ENCODE peak calls at places on chromosomes 11 and 22, in seven cellular contexts. U, W, A, K, X, G and M are unnamed samples.

GRCh38 chr11:120339394-120339890 is 3.2 kb downstream of the ARHGEF12 start:
- DNase-seq in X (peak), U (no peak), A (no peak), K (no peak), G (peak), W (no peak), M (no peak)

GRCh38 chr11:57597461-57597892 is at the start of gene SERPING1:
- DNase-seq in W (no peak), X (no peak), A (no peak), G (peak), K (no peak), U (no peak), M (no peak)

GRCh38 chr22:46547179-46547882 is 9.9 kb upstream of the CELSR1 start:
- DNase-seq in G (no peak), W (no peak), A (no peak), U (no peak), K (no peak), X (peak), M (no peak)

GRCh38 chr11:8652140-8652539 is 30.3 kb downstream of the TRIM66 start:
- DNase-seq in W (no peak), X (no peak), K (no peak), U (no peak), G (no peak), A (no peak), M (no peak)

GRCh38 chr22:45866398-45867117 is 110.4 kb downstream of the WNT7B start:
- DNase-seq in U (no peak), X (no peak), W (no peak), K (no peak), G (no peak), A (no peak), M (no peak)

GRCh38 chr11:7514099-7514725 is 413 bp downstream of the PPFIBP2 start:
- DNase-seq in G (peak), K (peak), U (no peak), A (no peak), X (no peak), W (no peak), M (peak)

GRCh38 chr11:33195391-33196190 is 34.3 kb upstream of the CSTF3 start:
- DNase-seq in U (no peak), G (no peak), K (no peak), W (no peak), A (no peak), X (peak), M (no peak)

GRCh38 chr11:62427630-62428233 is 8.9 kb downstream of the SCGB1A1 start:
- DNase-seq in K (no peak), X (no peak), A (no peak), U (no peak), W (no peak), G (no peak), M (no peak)

GRCh38 chr11:128116447-128117240 is 470.7 kb downstream of the ETS1 start:
- DNase-seq in A (no peak), K (no peak), X (no peak), G (no peak), W (no peak), U (no peak), M (no peak)

GRCh38 chr22:31692186-31692886 is 30.3 kb upstream of the PISD start:
- DNase-seq in G (no peak), A (no peak), K (no peak), U (no peak), X (no peak), W (no peak), M (no peak)

GRCh38 chr11:67484847-67485311 is 2.1 kb downstream of the AIP start:
- DNase-seq in K (peak), U (no peak), X (peak), G (peak), W (peak), A (peak), M (no peak)

GRCh38 chr11:17328856-17329490 is 22.6 kb upstream of the NCR3LG1 start:
- DNase-seq in K (no peak), U (no peak), W (no peak), X (no peak), G (no peak), A (no peak), M (no peak)

GRCh38 chr11:35308157-35308556 is 111.2 kb downstream of the SLC1A2 start:
- DNase-seq in U (no peak), A (no peak), X (no peak), G (no peak), W (no peak), K (no peak), M (no peak)

GRCh38 chr11:27930946-27931345 is 177.0 kb downstream of the KIF18A start:
- DNase-seq in K (no peak), G (no peak), U (no peak), W (no peak), A (no peak), X (no peak), M (no peak)

GRCh38 chr11:75537740-75538139 is 12.0 kb upstream of the GDPD5 start:
- DNase-seq in A (no peak), K (no peak), X (no peak), U (no peak), G (no peak), W (no peak), M (peak)

GRCh38 chr11:1460994-1461805 is 25.4 kb downstream of the MOB2 start:
- DNase-seq in W (no peak), X (no peak), U (no peak), A (no peak), G (no peak), K (no peak), M (no peak)

GRCh38 chr11:130175898-130176297 is 16.3 kb downstream of the ST14 start:
- DNase-seq in W (no peak), U (no peak), G (no peak), X (no peak), A (no peak), K (no peak), M (no peak)